ENCODE peak calls at places on chromosomes 16 and 17, in five cellular contexts. Y is Ammon's horn, I is ovary, Z is pons, P is T-helper 1 cell. K is an unnamed sample.

GRCh38 chr17:35774499-35774898 is 13.8 kb downstream of the C17orf50 start:
- DNase-seq in Y (peak), Z (peak), I (no peak), P (no peak), K (peak)

GRCh38 chr17:72296456-72296855 is 175.6 kb downstream of the SOX9 start:
- DNase-seq in P (no peak), Z (no peak), I (no peak), Y (no peak), K (no peak)

GRCh38 chr16:83899272-83899897 is 470 bp downstream of the MLYCD start:
- DNase-seq in I (peak), P (no peak), Z (no peak), Y (peak), K (peak)

GRCh38 chr16:20997147-20997546 is 96.6 kb downstream of the LYRM1 start:
- DNase-seq in P (no peak), Z (no peak), I (no peak), Y (no peak), K (no peak)

GRCh38 chr17:61230972-61231820 is 168.4 kb upstream of the TBX2 start:
- DNase-seq in I (no peak), Z (no peak), Y (no peak), P (no peak), K (no peak)

GRCh38 chr17:66654341-66654740 is 180.6 kb upstream of the CACNG5 start:
- DNase-seq in P (no peak), I (no peak), Y (peak), Z (peak), K (no peak)

GRCh38 chr16:24980077-24980793 is 34.9 kb downstream of the ARHGAP17 start:
- DNase-seq in I (no peak), P (no peak), Z (no peak), Y (no peak), K (no peak)

GRCh38 chr16:89922477-89922883 is 662 bp upstream of the TUBB3 start:
- DNase-seq in P (no peak), I (peak), Z (no peak), Y (no peak), K (peak)

GRCh38 chr16:66619534-66620418 is 15.3 kb downstream of the CMTM3 start:
- DNase-seq in Y (no peak), P (no peak), I (no peak), Z (no peak), K (no peak)

GRCh38 chr16:67659675-67660563 is at the start of gene ACD:
- DNase-seq in I (peak), P (peak), Z (peak), Y (peak), K (peak)

GRCh38 chr16:53913920-53914319 is 210.0 kb downstream of the FTO start:
- DNase-seq in I (no peak), P (no peak), Y (peak), Z (peak), K (no peak)

GRCh38 chr16:54285414-54286066 is 1.0 kb downstream of the IRX3 start:
- DNase-seq in Z (no peak), P (no peak), Y (no peak), I (no peak), K (no peak)

GRCh38 chr17:49495842-49496182 is 719 bp downstream of the NGFR start:
- DNase-seq in Y (no peak), P (no peak), I (no peak), Z (no peak), K (no peak)

GRCh38 chr17:76452102-76452645 is 778 bp downstream of the UBE2O start:
- DNase-seq in P (no peak), I (no peak), Z (no peak), Y (no peak), K (no peak)

GRCh38 chr17:55825213-55825612 is 74.4 kb downstream of the PCTP start:
- DNase-seq in Z (no peak), I (no peak), Y (no peak), P (no peak), K (no peak)

GRCh38 chr16:49094471-49094870 is 187.2 kb downstream of the CBLN1 start:
- DNase-seq in Y (peak), I (no peak), Z (peak), P (no peak), K (no peak)

GRCh38 chr17:80924807-80925610 is 66.6 kb upstream of the CHMP6 start:
- DNase-seq in Z (no peak), P (no peak), I (no peak), Y (no peak), K (no peak)

GRCh38 chr17:64448665-64449512 is at the start of gene MILR1:
- DNase-seq in Y (peak), Z (peak), P (no peak), I (peak), K (no peak)

GRCh38 chr16:29664133-29664912 is 1.3 kb downstream of the SPN start:
- DNase-seq in Z (no peak), I (no peak), P (peak), Y (no peak), K (no peak)

GRCh38 chr17:56973520-56973919 is 4.4 kb upstream of the SCPEP1 start:
- DNase-seq in I (no peak), Z (no peak), Y (no peak), P (no peak), K (no peak)

GRCh38 chr17:62888148-62888547 is 77.9 kb upstream of the TANC2 start:
- DNase-seq in I (no peak), Y (no peak), P (no peak), Z (no peak), K (no peak)

GRCh38 chr17:40354191-40355122 is 10.1 kb downstream of the GJD3 start:
- DNase-seq in I (no peak), P (no peak), Y (no peak), Z (no peak), K (no peak)

GRCh38 chr17:40550608-40551007 is 14.7 kb downstream of the CCR7 start:
- DNase-seq in I (peak), Y (no peak), Z (no peak), P (no peak), K (no peak)

GRCh38 chr16:69565611-69566436 is at the start of gene NFAT5:
- DNase-seq in Y (peak), Z (peak), P (peak), I (peak), K (peak)

GRCh38 chr17:45170976-45171337 is 9.3 kb downstream of the HEXIM2 start:
- DNase-seq in Z (peak), I (peak), Y (peak), P (no peak), K (peak)

GRCh38 chr17:49229076-49229804 is 1.3 kb downstream of the PHOSPHO1 start:
- DNase-seq in P (no peak), Z (no peak), Y (no peak), I (no peak), K (no peak)

GRCh38 chr16:1612320-1613111 is at the start of gene CRAMP1:
- DNase-seq in I (no peak), P (peak), Y (no peak), Z (no peak), K (no peak)

GRCh38 chr16:86756882-86757703 is 178.7 kb downstream of the FOXL1 start:
- DNase-seq in P (no peak), Z (no peak), Y (no peak), I (no peak), K (no peak)

GRCh38 chr17:57132663-57133062 is 47.6 kb downstream of the AKAP1 start:
- DNase-seq in I (no peak), Y (no peak), Z (no peak), P (no peak), K (no peak)

GRCh38 chr17:35011671-35012216 is 31.4 kb downstream of the LIG3 start:
- DNase-seq in P (no peak), Y (no peak), Z (no peak), I (no peak), K (no peak)

GRCh38 chr16:57941016-57941656 is 29.8 kb downstream of the CNGB1 start:
- DNase-seq in Z (peak), Y (peak), P (no peak), I (no peak), K (peak)

GRCh38 chr16:72362972-72363371 is 191.0 kb upstream of the PMFBP1 start:
- DNase-seq in Z (peak), I (no peak), P (no peak), Y (no peak), K (no peak)

GRCh38 chr16:72300892-72301291 is 128.9 kb upstream of the PMFBP1 start:
- DNase-seq in Z (no peak), P (no peak), Y (no peak), I (no peak), K (no peak)

GRCh38 chr16:79599837-79600635 is 501 bp downstream of the MAF start:
- DNase-seq in Z (no peak), P (peak), Y (peak), I (peak), K (peak)

GRCh38 chr17:15440347-15440746 is 27.1 kb downstream of the CDRT4 start:
- DNase-seq in P (no peak), Z (no peak), Y (no peak), I (no peak), K (no peak)

GRCh38 chr17:65062168-65062915 is 5.8 kb upstream of the GNA13 start:
- DNase-seq in Z (no peak), I (no peak), P (no peak), Y (no peak), K (peak)

GRCh38 chr17:28734712-28735241 is 6.2 kb downstream of the NEK8 start:
- DNase-seq in I (no peak), Z (no peak), Y (no peak), P (no peak), K (no peak)

GRCh38 chr16:49112754-49113153 is 168.9 kb downstream of the CBLN1 start:
- DNase-seq in I (no peak), Z (no peak), P (no peak), Y (no peak), K (peak)

GRCh38 chr16:70561623-70562022 is 38.0 kb downstream of the SF3B3 start:
- DNase-seq in Y (peak), I (no peak), Z (peak), P (no peak), K (peak)